ENCODE peak calls at places on chromosomes 2 and 18, in eight cellular contexts. S, G, J, D, F, U, P and N are unnamed samples.

GRCh38 chr2:29123584-29124349 is 8.6 kb downstream of the CLIP4 start:
- DNase-seq in S (peak), G (peak), J (peak), D (no peak), F (no peak), U (peak), P (no peak), N (peak)

GRCh38 chr2:241561811-241562210 is 3.3 kb downstream of the BOK start:
- DNase-seq in S (no peak), G (peak), J (peak), D (no peak), F (no peak), U (no peak), P (peak), N (peak)

GRCh38 chr2:68319397-68320117 is at the start of gene CNRIP1:
- DNase-seq in S (peak), G (peak), J (peak), D (peak), F (peak), U (peak), P (peak), N (peak)

GRCh38 chr2:168758970-168759820 is 43.2 kb upstream of the NOSTRIN start:
- DNase-seq in S (peak), G (peak), J (peak), D (no peak), F (no peak), U (peak), P (peak), N (peak)

GRCh38 chr2:99187011-99187410 is 6.0 kb downstream of the MRPL30 start:
- DNase-seq in S (no peak), G (no peak), J (no peak), D (no peak), F (no peak), U (no peak), P (no peak), N (no peak)

GRCh38 chr2:240395896-240396622 is 39.4 kb upstream of the GPC1 start:
- DNase-seq in S (no peak), G (no peak), J (no peak), D (no peak), F (no peak), U (no peak), P (no peak), N (no peak)

GRCh38 chr2:147161746-147162145 is 683.1 kb upstream of the ACVR2A start:
- DNase-seq in S (no peak), G (no peak), J (no peak), D (no peak), F (no peak), U (no peak), P (no peak), N (no peak)

GRCh38 chr18:77133920-77134496 is 1.4 kb upstream of the MBP start:
- DNase-seq in S (no peak), G (no peak), J (no peak), D (no peak), F (no peak), U (no peak), P (peak), N (no peak)

GRCh38 chr2:165872101-165872791 is 78.2 kb upstream of the GALNT3 start:
- DNase-seq in S (no peak), G (peak), J (no peak), D (no peak), F (no peak), U (no peak), P (no peak), N (no peak)

GRCh38 chr2:39530423-39530866 is 93.4 kb upstream of the MAP4K3 start:
- DNase-seq in S (no peak), G (peak), J (peak), D (no peak), F (no peak), U (no peak), P (no peak), N (peak)

GRCh38 chr2:232981767-232982360 is 31.2 kb downstream of the NGEF start:
- DNase-seq in S (no peak), G (no peak), J (no peak), D (no peak), F (no peak), U (no peak), P (no peak), N (no peak)

GRCh38 chr2:197711576-197711975 is 6.4 kb downstream of the MARS2 start:
- DNase-seq in S (no peak), G (no peak), J (no peak), D (no peak), F (no peak), U (no peak), P (no peak), N (no peak)

GRCh38 chr2:199309973-199310372 is 147.8 kb downstream of the SATB2 start:
- DNase-seq in S (no peak), G (no peak), J (no peak), D (no peak), F (no peak), U (no peak), P (no peak), N (no peak)

GRCh38 chr2:1472350-1472749 is 59.1 kb downstream of the TPO start:
- DNase-seq in S (no peak), G (no peak), J (no peak), D (no peak), F (no peak), U (no peak), P (no peak), N (no peak)

GRCh38 chr2:150266931-150267330 is 220.5 kb downstream of the RND3 start:
- DNase-seq in S (no peak), G (no peak), J (no peak), D (no peak), F (no peak), U (no peak), P (no peak), N (no peak)

GRCh38 chr2:42795871-42796301 is 3.5 kb upstream of the HAAO start:
- DNase-seq in S (peak), G (no peak), J (no peak), D (no peak), F (no peak), U (no peak), P (peak), N (peak)

GRCh38 chr2:164066095-164066494 is 330.3 kb upstream of the FIGN start:
- DNase-seq in S (no peak), G (no peak), J (no peak), D (no peak), F (no peak), U (no peak), P (no peak), N (no peak)

GRCh38 chr2:46117379-46117778 is 179.8 kb upstream of the EPAS1 start:
- DNase-seq in S (peak), G (peak), J (peak), D (no peak), F (no peak), U (peak), P (no peak), N (peak)

GRCh38 chr2:69701100-69701945 is 40.6 kb upstream of the ANXA4 start:
- DNase-seq in S (no peak), G (no peak), J (no peak), D (no peak), F (no peak), U (no peak), P (no peak), N (no peak)

GRCh38 chr2:227010433-227010832 is 153.6 kb downstream of the COL4A4 start:
- DNase-seq in S (no peak), G (peak), J (peak), D (no peak), F (no peak), U (no peak), P (no peak), N (peak)

GRCh38 chr2:98899041-98899702 is 36.9 kb downstream of the CRACDL start:
- DNase-seq in S (no peak), G (no peak), J (no peak), D (no peak), F (no peak), U (no peak), P (no peak), N (no peak)

GRCh38 chr2:118062048-118062447 is 26.2 kb upstream of the INSIG2 start:
- DNase-seq in S (no peak), G (peak), J (no peak), D (no peak), F (no peak), U (no peak), P (no peak), N (peak)
- TF ChIP-seq CTCF in S (no peak), G (no peak), J (no peak), D (no peak), F (no peak), U (no peak), P (no peak), N (no peak)

DNA sequence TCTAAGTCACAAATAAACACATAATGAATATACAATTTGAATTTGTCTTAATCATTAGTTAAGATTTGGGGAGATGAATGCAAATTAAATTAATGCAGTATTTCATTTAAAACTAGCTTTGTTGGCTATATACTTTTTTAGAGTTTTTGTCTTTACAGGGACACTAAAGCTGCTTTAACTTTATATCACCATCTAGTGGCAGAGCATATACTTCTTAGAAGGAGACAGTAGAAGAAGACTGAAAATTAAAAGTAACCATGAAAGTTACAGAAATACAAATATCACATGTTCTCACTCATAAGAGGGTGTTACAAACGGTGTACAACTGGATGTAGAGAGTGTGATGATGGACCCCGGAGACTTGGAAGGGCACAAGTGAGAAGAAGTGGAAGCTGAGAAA is 268.3 kb upstream of the NETO1 start:
- DNase-seq in S (no peak), G (peak), J (peak), D (no peak), F (no peak), U (peak), P (no peak), N (peak)
- TF ChIP-seq CTCF in S (no peak), G (peak), J (peak), D (peak), F (peak), U (peak), P (peak), N (peak)

DNA sequence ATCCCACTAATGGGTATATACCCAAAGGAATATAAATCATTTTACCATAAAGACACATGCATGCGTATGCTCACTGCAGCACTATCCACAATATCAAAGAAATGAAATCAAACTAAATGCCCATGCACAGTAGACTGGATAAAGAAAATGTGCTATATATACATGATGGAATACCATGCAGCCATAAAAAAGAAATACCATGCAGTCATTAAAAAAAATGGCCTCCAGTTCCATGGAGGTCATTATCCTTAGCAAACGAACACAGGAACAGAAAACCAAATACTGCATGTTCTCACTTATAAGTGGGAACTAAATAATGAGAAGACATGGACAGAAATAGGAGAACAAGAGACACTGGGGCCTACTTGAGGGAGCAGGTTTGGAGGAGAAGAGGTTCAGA is 53.6 kb upstream of the SERTAD2 start:
- DNase-seq in S (no peak), G (no peak), J (no peak), D (no peak), F (no peak), U (no peak), P (no peak), N (no peak)
- TF ChIP-seq CTCF in S (no peak), G (no peak), J (no peak), D (no peak), F (no peak), U (no peak), P (no peak), N (no peak)

DNA sequence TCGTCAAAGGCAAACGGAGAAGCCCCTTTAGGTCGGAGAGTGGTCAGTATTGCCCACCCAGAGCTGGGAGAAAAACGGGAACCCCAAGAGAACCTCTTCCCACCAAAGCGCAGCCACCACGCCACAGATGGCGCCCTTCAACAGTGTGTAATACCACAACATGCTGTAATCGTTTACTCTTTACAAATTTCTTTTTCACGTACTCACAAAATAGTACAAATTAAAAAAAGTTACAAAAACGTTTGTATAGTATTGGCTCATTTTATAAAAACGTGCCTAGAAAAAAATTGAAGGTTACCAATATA is 811 bp upstream of the NFE2L2 start:
- DNase-seq in S (no peak), G (no peak), J (peak), D (no peak), F (no peak), U (no peak), P (peak), N (peak)
- TF ChIP-seq CTCF in S (no peak), G (peak), J (peak), D (no peak), F (peak), U (peak), P (peak), N (peak)

GRCh38 chr2:72325592-72326422 is 178.1 kb upstream of the CYP26B1 start:
- DNase-seq in S (no peak), G (peak), J (no peak), D (peak), F (no peak), U (peak), P (no peak), N (peak)
- TF ChIP-seq CTCF in S (peak), G (peak), J (peak), D (peak), F (peak), U (peak), P (peak), N (peak)

DNA sequence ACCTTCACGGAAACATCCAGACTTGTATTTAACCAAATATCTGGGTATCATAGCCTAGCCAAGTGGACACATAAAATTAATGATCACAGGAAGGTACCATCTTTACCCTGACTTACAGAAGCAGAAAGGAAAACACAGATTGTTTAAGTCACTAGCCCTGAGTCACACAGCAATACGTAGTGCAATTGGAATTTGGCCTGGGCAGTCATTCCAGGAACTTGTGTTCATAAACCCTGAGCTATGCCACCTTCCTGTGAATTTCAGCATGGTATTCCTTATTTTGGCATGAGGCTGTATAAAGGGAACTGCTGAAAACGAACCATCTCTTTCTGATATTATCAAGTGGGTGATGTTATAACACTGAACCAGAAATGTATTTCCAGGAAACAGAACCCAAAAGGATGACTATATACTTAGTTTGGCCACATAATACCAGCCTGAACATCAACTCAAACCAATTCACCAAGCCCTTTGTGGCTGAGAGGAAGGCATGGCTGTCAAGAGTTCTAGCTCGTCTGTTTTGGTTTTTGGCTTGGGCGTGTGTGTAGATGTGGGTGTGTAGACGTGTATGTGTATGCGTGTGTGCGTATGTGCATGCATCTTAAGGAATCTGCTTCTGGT is 533.5 kb upstream of the ID2 start:
- DNase-seq in S (peak), G (peak), J (peak), D (no peak), F (no peak), U (peak), P (no peak), N (peak)
- TF ChIP-seq CTCF in S (no peak), G (no peak), J (no peak), D (no peak), F (no peak), U (no peak), P (no peak), N (no peak)